ENCODE peak calls at places on chromosomes 13 and 19, in six cellular contexts. U, C, X, V, I and O are unnamed samples. For H3K4me1, the result is how much of the 10 kb centered on the place peaks cover.

GRCh38 chr13:23159205-23159586 is 21.6 kb upstream of the SGCG start:
- DNase-seq in U (no peak), I (peak), C (no peak), V (peak), X (no peak), O (peak)

GRCh38 chr13:95246292-95247082 is 54.8 kb downstream of the ABCC4 start:
- DNase-seq in C (no peak), X (no peak), I (no peak), V (no peak), U (no peak), O (no peak)

GRCh38 chr19:54191671-54192453 is 754 bp downstream of the TSEN34 start:
- DNase-seq in X (no peak), I (no peak), V (no peak), C (peak), U (no peak), O (no peak)

GRCh38 chr19:33350538-33351309 is 22.8 kb upstream of the CEBPG start:
- DNase-seq in X (no peak), I (peak), U (no peak), C (no peak), V (no peak), O (no peak)

GRCh38 chr13:89465366-89465765 is 1794.2 kb downstream of the SLITRK5 start:
- DNase-seq in U (no peak), V (no peak), I (no peak), X (no peak), C (no peak), O (no peak)

GRCh38 chr13:98158172-98158907 is 15.4 kb downstream of the FARP1 start:
- DNase-seq in U (no peak), I (no peak), C (no peak), V (no peak), X (no peak), O (no peak)

GRCh38 chr19:46602392-46603194 is 1.5 kb downstream of the CALM3 start:
- DNase-seq in U (no peak), C (peak), X (peak), I (no peak), V (peak), O (no peak)

GRCh38 chr13:50222569-50223332 is 207.5 kb downstream of the KCNRG start:
- DNase-seq in U (no peak), V (no peak), C (peak), I (peak), X (peak), O (no peak)

GRCh38 chr13:19927117-19927734 is 31.3 kb upstream of the ZMYM2 start:
- DNase-seq in I (no peak), X (no peak), C (no peak), V (peak), U (no peak), O (no peak)

GRCh38 chr13:40480012-40480914 is 186.2 kb downstream of the FOXO1 start:
- DNase-seq in V (no peak), U (no peak), C (peak), X (no peak), I (no peak), O (no peak)

GRCh38 chr13:35469781-35470380 is 6.6 kb downstream of the MAB21L1 start:
- DNase-seq in X (no peak), C (no peak), I (no peak), U (no peak), V (no peak), O (no peak)

GRCh38 chr13:73870970-73871935 is 263.0 kb downstream of the KLF12 start:
- DNase-seq in I (peak), C (peak), V (peak), U (no peak), X (no peak), O (peak)

GRCh38 chr19:48991823-48992570 is 1.1 kb downstream of the GYS1 start:
- DNase-seq in U (no peak), C (no peak), X (no peak), I (peak), V (peak), O (no peak)

GRCh38 chr19:56595548-56595899 is 422 bp downstream of the ZNF71 start:
- DNase-seq in V (no peak), C (no peak), U (no peak), I (no peak), X (no peak), O (no peak)

GRCh38 chr13:27918041-27918917 is 1.5 kb upstream of the PDX1 start:
- DNase-seq in I (no peak), C (no peak), X (no peak), V (peak), U (no peak), O (no peak)

GRCh38 chr19:5078666-5079409 is 109.9 kb downstream of the KDM4B start:
- DNase-seq in U (no peak), V (no peak), C (peak), X (no peak), I (no peak), O (no peak)

GRCh38 chr13:44934724-44935123 is 54.5 kb downstream of the NUFIP1 start:
- DNase-seq in U (no peak), X (no peak), I (no peak), V (no peak), C (no peak), O (no peak)

GRCh38 chr19:51726049-51726448 is 2.3 kb upstream of the HAS1 start:
- DNase-seq in I (no peak), V (peak), C (peak), U (no peak), X (no peak), O (no peak)

GRCh38 chr19:48768989-48769713 is 13.8 kb downstream of the FGF21 start:
- DNase-seq in V (no peak), U (no peak), I (no peak), X (no peak), C (no peak), O (no peak)

GRCh38 chr13:23531446-23531845 is 38.8 kb upstream of the TNFRSF19 start:
- DNase-seq in U (no peak), I (no peak), C (no peak), V (no peak), X (no peak), O (no peak)

GRCh38 chr13:30551194-30551593 is 66.5 kb upstream of the USPL1 start:
- DNase-seq in I (no peak), C (no peak), U (no peak), X (no peak), V (peak), O (no peak)

GRCh38 chr19:50368649-50369570 is 3.5 kb upstream of the NAPSA start:
- DNase-seq in X (peak), I (peak), V (peak), C (peak), U (no peak), O (no peak)

GRCh38 chr13:57314897-57315520 is 148.0 kb downstream of the PRR20E start:
- DNase-seq in C (no peak), X (no peak), U (no peak), V (peak), I (no peak), O (no peak)

GRCh38 chr19:11814707-11815050 is 606 bp downstream of the ZNF440 start:
- DNase-seq in U (no peak), C (no peak), I (no peak), V (peak), X (no peak), O (no peak)

GRCh38 chr13:113008841-113009240 is 39.8 kb downstream of the MCF2L start:
- DNase-seq in U (no peak), V (no peak), X (no peak), I (no peak), C (no peak), O (no peak)

GRCh38 chr13:113005997-113006396 is 37.0 kb downstream of the MCF2L start:
- DNase-seq in X (no peak), I (no peak), U (no peak), C (no peak), V (no peak), O (no peak)

GRCh38 chr13:113004126-113004525 is 35.1 kb downstream of the MCF2L start:
- DNase-seq in V (no peak), U (no peak), C (no peak), X (no peak), I (no peak), O (no peak)

GRCh38 chr13:113005076-113005865 is 36.3 kb downstream of the MCF2L start:
- DNase-seq in U (no peak), I (no peak), V (no peak), X (no peak), C (no peak), O (no peak)

DNA sequence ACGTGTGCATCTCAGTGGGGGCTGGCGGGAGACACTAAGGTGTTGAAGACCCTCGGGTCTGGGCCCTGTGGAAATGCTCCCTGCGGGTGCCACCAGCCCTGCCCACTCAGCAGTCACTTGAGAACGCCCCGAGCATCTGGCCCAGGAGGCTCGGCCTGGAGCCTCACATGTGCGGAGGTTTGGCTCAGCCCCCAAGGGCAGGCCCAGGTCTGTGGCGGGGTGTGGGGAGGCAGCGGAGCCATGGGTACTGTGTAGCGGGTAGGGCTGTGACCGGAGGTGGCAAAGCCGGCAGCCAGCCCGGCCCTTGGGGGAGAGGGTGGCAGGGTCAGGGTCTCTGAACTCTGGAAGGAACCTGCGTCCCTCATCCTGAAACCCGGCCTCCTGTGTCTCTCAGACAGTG is 37.6 kb downstream of the MCF2L start:
- DNase-seq in U (no peak), I (no peak), V (no peak), X (no peak), C (no peak), O (no peak)
- H3K4me1 ChIP-seq in U (under half), I (under half), V (under half), X (under half), C (under half), O (under half)

DNA sequence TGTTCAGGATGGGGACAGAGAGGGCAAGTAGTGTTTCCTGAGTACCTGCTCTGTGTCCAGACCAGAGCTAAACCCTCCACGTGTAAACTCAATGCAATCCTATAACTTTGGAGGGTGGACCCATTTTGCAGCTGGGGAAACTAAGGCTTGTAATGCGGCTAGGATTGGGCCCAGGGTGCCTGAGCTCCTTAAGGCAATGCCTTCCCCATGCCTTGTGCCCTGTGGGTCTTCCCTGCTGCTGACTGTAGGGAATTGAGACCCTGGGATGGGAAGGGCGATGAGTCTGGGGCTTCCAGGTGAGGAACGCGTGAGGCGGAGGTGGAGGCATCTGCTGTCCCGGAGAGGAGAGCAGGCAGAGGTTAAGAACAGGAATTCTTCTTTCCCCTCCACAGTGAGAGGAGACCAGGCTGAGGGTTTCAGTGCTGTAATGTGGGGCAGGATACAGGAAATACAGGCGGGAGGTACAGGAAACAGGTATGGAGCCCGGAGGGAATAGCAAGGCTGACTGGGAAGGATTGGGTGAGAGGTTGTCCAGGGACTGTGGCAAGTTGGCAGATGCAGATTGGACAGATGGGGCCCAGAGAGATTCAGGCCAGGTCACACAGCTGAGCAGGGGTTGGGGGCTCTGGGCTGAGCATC is 19.2 kb downstream of the SLC27A1 start:
- DNase-seq in X (no peak), V (peak), U (no peak), C (no peak), I (no peak), O (no peak)
- H3K27ac ChIP-seq in X (peak), V (peak), U (no peak), C (no peak), I (no peak), O (no peak)

GRCh38 chr19:39413903-39414608 is 1.6 kb downstream of the PLEKHG2 start:
- DNase-seq in X (peak), I (peak), U (no peak), C (peak), V (peak), O (no peak)

GRCh38 chr19:39416626-39417120 is 4.2 kb downstream of the PLEKHG2 start:
- DNase-seq in I (peak), V (no peak), U (no peak), X (no peak), C (peak), O (no peak)

GRCh38 chr19:39413269-39413902 is 917 bp downstream of the PLEKHG2 start:
- DNase-seq in U (no peak), V (peak), C (peak), I (peak), X (peak), O (no peak)

GRCh38 chr19:39416152-39416551 is 3.7 kb downstream of the PLEKHG2 start:
- DNase-seq in X (no peak), I (no peak), U (no peak), C (peak), V (no peak), O (no peak)

GRCh38 chr19:39415111-39416046 is 2.9 kb downstream of the PLEKHG2 start:
- DNase-seq in U (no peak), X (no peak), V (peak), I (no peak), C (peak), O (no peak)
- H3K4me3 ChIP-seq in U (peak), X (peak), V (peak), I (peak), C (peak), O (no peak)

GRCh38 chr13:114105351-114106225 is 26.8 kb downstream of the RASA3 start:
- DNase-seq in U (no peak), I (peak), C (peak), X (peak), V (no peak), O (no peak)

GRCh38 chr13:114106991-114107685 is 25.3 kb downstream of the RASA3 start:
- DNase-seq in X (peak), C (peak), I (peak), U (no peak), V (no peak), O (no peak)

GRCh38 chr13:114102521-114103288 is 29.7 kb downstream of the RASA3 start:
- DNase-seq in U (no peak), V (no peak), X (peak), C (peak), I (peak), O (no peak)

GRCh38 chr13:114106526-114106925 is 25.9 kb downstream of the RASA3 start:
- DNase-seq in C (no peak), V (no peak), I (no peak), X (peak), U (no peak), O (no peak)

GRCh38 chr13:114104626-114105350 is 27.6 kb downstream of the RASA3 start:
- DNase-seq in I (peak), V (no peak), C (no peak), U (no peak), X (peak), O (no peak)
- H3K4me1 ChIP-seq in I (under half), V (under half), C (under half), U (under half), X (under half), O (under half)

GRCh38 chr19:15641901-15642491 is 1.3 kb downstream of the CYP4F3 start:
- DNase-seq in C (no peak), U (peak), X (no peak), I (no peak), V (no peak), O (no peak)
- H3K27ac ChIP-seq in C (no peak), U (peak), X (no peak), I (no peak), V (no peak), O (no peak)